ENCODE peak calls at places on chromosomes 4 and X, in ten cellular contexts. One of them, this sample, is unnamed.

GRCh38 chr4:141391771-141392170 is 171.1 kb downstream of the ZNF330 start:
- DNase-seq in GM23338: no peak
- DNase-seq in K562: no peak
- DNase-seq in transverse colon: no peak
- DNase-seq in stomach: no peak
- DNase-seq in breast epithelium: no peak
- DNase-seq in HepG2: no peak
- DNase-seq in upper lobe of left lung: no peak
- DNase-seq in GM12891: no peak
- DNase-seq in HL-60: no peak
- DNase-seq in this sample: no peak

GRCh38 chrX:34467437-34467836 is 189.6 kb downstream of the TMEM47 start:
- DNase-seq in upper lobe of left lung: no peak
- DNase-seq in GM23338: no peak
- DNase-seq in GM12891: no peak
- DNase-seq in HepG2: no peak
- DNase-seq in HL-60: no peak
- DNase-seq in transverse colon: no peak
- DNase-seq in stomach: no peak
- DNase-seq in breast epithelium: no peak
- DNase-seq in K562: no peak
- DNase-seq in this sample: no peak

GRCh38 chr4:81030617-81031388 is at the start of gene BMP3:
- DNase-seq in upper lobe of left lung: peak; percentile 70
- DNase-seq in transverse colon: peak; percentile 73
- DNase-seq in stomach: no peak
- DNase-seq in HepG2: no peak
- DNase-seq in GM12891: peak; percentile 35
- DNase-seq in HL-60: peak; percentile 5
- DNase-seq in GM23338: peak; percentile 56
- DNase-seq in breast epithelium: no peak
- DNase-seq in K562: no peak
- DNase-seq in this sample: no peak

GRCh38 chrX:135688137-135688536 is 25.3 kb upstream of the CT45A1 start:
- DNase-seq in transverse colon: no peak
- DNase-seq in GM12891: no peak
- DNase-seq in HepG2: no peak
- DNase-seq in GM23338: peak; percentile 60
- DNase-seq in breast epithelium: no peak
- DNase-seq in upper lobe of left lung: no peak
- DNase-seq in K562: no peak
- DNase-seq in HL-60: peak; percentile 6
- DNase-seq in stomach: no peak
- DNase-seq in this sample: no peak

GRCh38 chr4:37635155-37635554 is 51.0 kb downstream of the RELL1 start:
- DNase-seq in K562: no peak
- DNase-seq in GM12891: no peak
- DNase-seq in GM23338: no peak
- DNase-seq in HL-60: no peak
- DNase-seq in upper lobe of left lung: no peak
- DNase-seq in transverse colon: no peak
- DNase-seq in HepG2: no peak
- DNase-seq in breast epithelium: no peak
- DNase-seq in stomach: no peak
- DNase-seq in this sample: no peak

GRCh38 chrX:17414839-17415238 is 39.8 kb downstream of the NHS start:
- DNase-seq in transverse colon: peak; percentile 22
- DNase-seq in HL-60: no peak
- DNase-seq in GM23338: peak; percentile 27
- DNase-seq in HepG2: no peak
- DNase-seq in stomach: peak; percentile 50
- DNase-seq in upper lobe of left lung: no peak
- DNase-seq in GM12891: no peak
- DNase-seq in breast epithelium: no peak
- DNase-seq in K562: no peak
- DNase-seq in this sample: no peak

GRCh38 chrX:33277046-33277445 is 65.7 kb upstream of the DMD start:
- DNase-seq in transverse colon: no peak
- DNase-seq in GM12891: no peak
- DNase-seq in HepG2: no peak
- DNase-seq in HL-60: no peak
- DNase-seq in GM23338: no peak
- DNase-seq in breast epithelium: no peak
- DNase-seq in K562: no peak
- DNase-seq in upper lobe of left lung: no peak
- DNase-seq in stomach: no peak
- DNase-seq in this sample: no peak

GRCh38 chrX:30219372-30219771 is 4.0 kb downstream of the MAGEB2 start:
- DNase-seq in HepG2: no peak
- DNase-seq in transverse colon: no peak
- DNase-seq in upper lobe of left lung: no peak
- DNase-seq in stomach: no peak
- DNase-seq in GM12891: no peak
- DNase-seq in HL-60: no peak
- DNase-seq in K562: no peak
- DNase-seq in GM23338: peak; percentile 68
- DNase-seq in breast epithelium: no peak
- DNase-seq in this sample: no peak

GRCh38 chr4:114599231-114600065 is 841 bp downstream of the UGT8 start:
- DNase-seq in upper lobe of left lung: no peak
- DNase-seq in GM12891: no peak
- DNase-seq in HL-60: no peak
- DNase-seq in transverse colon: peak; percentile 71
- DNase-seq in breast epithelium: no peak
- DNase-seq in HepG2: no peak
- DNase-seq in K562: no peak
- DNase-seq in stomach: peak; percentile 43
- DNase-seq in GM23338: peak; percentile 78
- DNase-seq in this sample: no peak

GRCh38 chrX:153649178-153649914 is 2.3 kb downstream of the DUSP9 start:
- DNase-seq in upper lobe of left lung: peak; percentile 51
- DNase-seq in K562: peak; percentile 54
- DNase-seq in HepG2: peak; percentile 70
- DNase-seq in breast epithelium: peak; percentile 2
- DNase-seq in GM23338: peak; percentile 81
- DNase-seq in transverse colon: no peak
- DNase-seq in GM12891: peak; percentile 66
- DNase-seq in stomach: no peak
- DNase-seq in HL-60: peak; percentile 22
- DNase-seq in this sample: peak; percentile 69

DNA sequence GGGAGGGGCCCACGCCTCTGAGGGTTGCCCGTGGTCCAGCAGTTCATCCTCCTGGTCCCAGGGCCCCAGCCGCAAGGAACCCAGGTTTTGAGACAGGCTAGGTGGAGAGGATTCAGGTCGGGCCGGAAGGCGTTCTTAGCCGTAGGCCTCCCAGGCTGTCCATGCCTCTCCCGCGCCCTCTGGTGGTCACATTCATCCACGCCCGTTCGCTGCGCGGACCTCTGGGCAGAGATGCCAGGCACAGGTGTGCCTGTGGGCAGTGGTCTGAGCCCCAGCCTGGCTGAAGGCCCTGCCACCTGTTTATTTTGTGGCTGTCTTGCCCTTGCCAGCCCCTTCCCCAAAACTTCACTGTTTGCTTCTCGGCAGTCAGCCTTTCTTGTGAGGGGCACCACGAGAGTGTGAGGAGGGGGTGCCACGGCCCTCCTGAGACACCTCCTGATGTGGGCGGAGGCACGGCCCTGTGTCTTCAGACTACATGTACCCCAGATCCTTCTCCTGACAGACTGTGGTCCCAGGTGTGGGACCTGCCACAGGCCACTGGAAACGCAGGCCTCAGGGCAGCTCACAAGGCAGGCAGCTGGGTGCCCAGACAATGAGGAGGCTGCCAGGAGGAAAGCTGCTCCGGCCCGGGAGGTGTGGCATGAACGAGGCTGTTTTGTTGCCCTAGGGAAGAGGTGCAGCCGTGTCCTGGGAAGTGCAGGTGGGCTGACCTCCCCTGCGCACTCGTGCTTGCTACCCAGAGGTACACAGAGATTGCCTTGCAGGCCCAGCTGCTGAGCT is 5.0 kb downstream of the UVSSA start:
- DNase-seq in transverse colon: peak; percentile 93
- DNase-seq in upper lobe of left lung: peak; percentile 92
- DNase-seq in GM12891: peak; percentile 96
- DNase-seq in HL-60: peak; percentile 85
- DNase-seq in K562: peak; percentile 80
- DNase-seq in breast epithelium: peak; percentile 87
- DNase-seq in HepG2: peak; percentile 52
- DNase-seq in GM23338: peak; percentile 96
- DNase-seq in stomach: peak; percentile 93
- DNase-seq in this sample: peak; percentile 94
- TF ChIP-seq POLR2AphosphoS5 in transverse colon: no peak
- TF ChIP-seq POLR2AphosphoS5 in upper lobe of left lung: no peak
- TF ChIP-seq POLR2AphosphoS5 in GM12891: no peak
- TF ChIP-seq POLR2AphosphoS5 in HL-60: no peak
- TF ChIP-seq POLR2AphosphoS5 in K562: no peak
- TF ChIP-seq POLR2AphosphoS5 in breast epithelium: peak; percentile 34
- TF ChIP-seq POLR2AphosphoS5 in HepG2: no peak
- TF ChIP-seq POLR2AphosphoS5 in GM23338: no peak
- TF ChIP-seq POLR2AphosphoS5 in stomach: peak; percentile 74
- TF ChIP-seq POLR2AphosphoS5 in this sample: no peak

GRCh38 chrX:121886557-121886956 is 839.1 kb downstream of the GLUD2 start:
- DNase-seq in HL-60: no peak
- DNase-seq in transverse colon: no peak
- DNase-seq in upper lobe of left lung: no peak
- DNase-seq in stomach: no peak
- DNase-seq in HepG2: no peak
- DNase-seq in K562: no peak
- DNase-seq in breast epithelium: no peak
- DNase-seq in GM23338: no peak
- DNase-seq in GM12891: no peak
- DNase-seq in this sample: no peak
- TF ChIP-seq POLR2AphosphoS5 in HL-60: no peak
- TF ChIP-seq POLR2AphosphoS5 in transverse colon: no peak
- TF ChIP-seq POLR2AphosphoS5 in upper lobe of left lung: no peak
- TF ChIP-seq POLR2AphosphoS5 in stomach: no peak
- TF ChIP-seq POLR2AphosphoS5 in HepG2: no peak
- TF ChIP-seq POLR2AphosphoS5 in K562: no peak
- TF ChIP-seq POLR2AphosphoS5 in breast epithelium: no peak
- TF ChIP-seq POLR2AphosphoS5 in GM23338: no peak
- TF ChIP-seq POLR2AphosphoS5 in GM12891: no peak
- TF ChIP-seq POLR2AphosphoS5 in this sample: no peak

GRCh38 chr4:112231779-112232713 is at the start of gene AP1AR:
- DNase-seq in K562: peak; percentile 88
- DNase-seq in HepG2: peak; percentile 73
- DNase-seq in upper lobe of left lung: peak; percentile 88
- DNase-seq in transverse colon: peak; percentile 89
- DNase-seq in GM12891: peak; percentile 75
- DNase-seq in GM23338: peak; percentile 94
- DNase-seq in breast epithelium: peak; percentile 80
- DNase-seq in HL-60: peak; percentile 75
- DNase-seq in stomach: peak; percentile 78
- DNase-seq in this sample: peak; percentile 76
- TF ChIP-seq POLR2AphosphoS5 in K562: no peak
- TF ChIP-seq POLR2AphosphoS5 in HepG2: peak; percentile 84
- TF ChIP-seq POLR2AphosphoS5 in upper lobe of left lung: peak; percentile 47
- TF ChIP-seq POLR2AphosphoS5 in transverse colon: peak; percentile 95
- TF ChIP-seq POLR2AphosphoS5 in GM12891: peak; percentile 92
- TF ChIP-seq POLR2AphosphoS5 in GM23338: peak; percentile 97
- TF ChIP-seq POLR2AphosphoS5 in breast epithelium: peak; percentile 7
- TF ChIP-seq POLR2AphosphoS5 in HL-60: peak; percentile 93
- TF ChIP-seq POLR2AphosphoS5 in stomach: peak; percentile 91
- TF ChIP-seq POLR2AphosphoS5 in this sample: peak; percentile 94

GRCh38 chrX:71128915-71129765 is 10.7 kb downstream of the MED12 start:
- DNase-seq in GM12891: no peak
- DNase-seq in stomach: peak; percentile 83
- DNase-seq in HepG2: peak; percentile 35
- DNase-seq in HL-60: peak; percentile 72
- DNase-seq in K562: peak; percentile 65
- DNase-seq in breast epithelium: peak; percentile 62
- DNase-seq in transverse colon: peak; percentile 77
- DNase-seq in GM23338: peak; percentile 64
- DNase-seq in upper lobe of left lung: peak; percentile 71
- DNase-seq in this sample: peak; percentile 50
- TF ChIP-seq POLR2AphosphoS5 in GM12891: no peak
- TF ChIP-seq POLR2AphosphoS5 in stomach: peak; percentile 47
- TF ChIP-seq POLR2AphosphoS5 in HepG2: no peak
- TF ChIP-seq POLR2AphosphoS5 in HL-60: no peak
- TF ChIP-seq POLR2AphosphoS5 in K562: no peak
- TF ChIP-seq POLR2AphosphoS5 in breast epithelium: no peak
- TF ChIP-seq POLR2AphosphoS5 in transverse colon: no peak
- TF ChIP-seq POLR2AphosphoS5 in GM23338: no peak
- TF ChIP-seq POLR2AphosphoS5 in upper lobe of left lung: no peak
- TF ChIP-seq POLR2AphosphoS5 in this sample: no peak

GRCh38 chrX:119622356-119623232 is 16.4 kb upstream of the NKRF start:
- DNase-seq in GM23338: no peak
- DNase-seq in upper lobe of left lung: peak; percentile 24
- DNase-seq in HepG2: no peak
- DNase-seq in transverse colon: peak; percentile 33
- DNase-seq in breast epithelium: no peak
- DNase-seq in stomach: peak; percentile 50
- DNase-seq in GM12891: no peak
- DNase-seq in K562: no peak
- DNase-seq in HL-60: no peak
- DNase-seq in this sample: no peak
- TF ChIP-seq POLR2AphosphoS5 in GM23338: no peak
- TF ChIP-seq POLR2AphosphoS5 in upper lobe of left lung: no peak
- TF ChIP-seq POLR2AphosphoS5 in HepG2: no peak
- TF ChIP-seq POLR2AphosphoS5 in transverse colon: no peak
- TF ChIP-seq POLR2AphosphoS5 in breast epithelium: no peak
- TF ChIP-seq POLR2AphosphoS5 in stomach: no peak
- TF ChIP-seq POLR2AphosphoS5 in GM12891: no peak
- TF ChIP-seq POLR2AphosphoS5 in K562: no peak
- TF ChIP-seq POLR2AphosphoS5 in HL-60: no peak
- TF ChIP-seq POLR2AphosphoS5 in this sample: no peak

GRCh38 chr4:35614120-35614519 is 630.2 kb downstream of the ARAP2 start:
- DNase-seq in HL-60: no peak
- DNase-seq in upper lobe of left lung: no peak
- DNase-seq in GM23338: no peak
- DNase-seq in transverse colon: no peak
- DNase-seq in K562: no peak
- DNase-seq in HepG2: no peak
- DNase-seq in stomach: no peak
- DNase-seq in GM12891: no peak
- DNase-seq in breast epithelium: no peak
- DNase-seq in this sample: no peak
- TF ChIP-seq POLR2AphosphoS5 in HL-60: no peak
- TF ChIP-seq POLR2AphosphoS5 in upper lobe of left lung: no peak
- TF ChIP-seq POLR2AphosphoS5 in GM23338: no peak
- TF ChIP-seq POLR2AphosphoS5 in transverse colon: no peak
- TF ChIP-seq POLR2AphosphoS5 in K562: no peak
- TF ChIP-seq POLR2AphosphoS5 in HepG2: no peak
- TF ChIP-seq POLR2AphosphoS5 in stomach: no peak
- TF ChIP-seq POLR2AphosphoS5 in GM12891: no peak
- TF ChIP-seq POLR2AphosphoS5 in breast epithelium: no peak
- TF ChIP-seq POLR2AphosphoS5 in this sample: no peak

GRCh38 chrX:71098302-71098701 is 2.7 kb downstream of the FOXO4 start:
- DNase-seq in transverse colon: peak; percentile 72
- DNase-seq in K562: peak; percentile 67
- DNase-seq in breast epithelium: no peak
- DNase-seq in GM12891: no peak
- DNase-seq in HepG2: no peak
- DNase-seq in GM23338: peak; percentile 32
- DNase-seq in upper lobe of left lung: peak; percentile 70
- DNase-seq in HL-60: peak; percentile 78
- DNase-seq in stomach: peak; percentile 60
- DNase-seq in this sample: no peak
- TF ChIP-seq POLR2AphosphoS5 in transverse colon: no peak
- TF ChIP-seq POLR2AphosphoS5 in K562: no peak
- TF ChIP-seq POLR2AphosphoS5 in breast epithelium: no peak
- TF ChIP-seq POLR2AphosphoS5 in GM12891: no peak
- TF ChIP-seq POLR2AphosphoS5 in HepG2: no peak
- TF ChIP-seq POLR2AphosphoS5 in GM23338: no peak
- TF ChIP-seq POLR2AphosphoS5 in upper lobe of left lung: no peak
- TF ChIP-seq POLR2AphosphoS5 in HL-60: no peak
- TF ChIP-seq POLR2AphosphoS5 in stomach: no peak
- TF ChIP-seq POLR2AphosphoS5 in this sample: no peak